ENCODE peak calls at places on chromosome 17, in four cellular contexts. V is HCT116; G is activated effector memory CD4-positive, alpha-beta T cell treated with anti-CD3 and anti-CD28 coated beads, Interleukin-2, amount 50 U/mL, for 16 hours; A is T-helper 2 cell. P is an unnamed sample.

GRCh38 chr17:2107506-2107905 is 52.6 kb downstream of the HIC1 start:
- DNase-seq in G (peak; percentile 37), V (no peak), A (no peak), P (no peak)

GRCh38 chr17:35051579-35052239 is 11.8 kb downstream of the RFFL start:
- DNase-seq in V (no peak), G (no peak), A (peak; percentile 61), P (peak; percentile 71)

GRCh38 chr17:82794781-82795505 is 43.1 kb downstream of the TBCD start:
- DNase-seq in V (no peak), A (no peak), G (no peak), P (no peak)

GRCh38 chr17:43917016-43917347 is 9.6 kb upstream of the MPP2 start:
- DNase-seq in A (no peak), V (no peak), G (no peak), P (peak; percentile 22)

GRCh38 chr17:65952586-65952985 is 239.3 kb downstream of the CEP112 start:
- DNase-seq in V (no peak), G (no peak), A (no peak), P (no peak)

GRCh38 chr17:65553009-65553645 is 8.3 kb downstream of the AXIN2 start:
- DNase-seq in V (no peak), A (peak; percentile 56), G (no peak), P (no peak)

GRCh38 chr17:80265205-80266068 is 4.8 kb downstream of the RNF213 start:
- DNase-seq in V (no peak), A (peak; percentile 97), G (peak; percentile 87), P (peak; percentile 95)

GRCh38 chr17:8436169-8436932 is 667 bp downstream of the NDEL1 start:
- DNase-seq in V (peak; percentile 19), G (peak; percentile 88), A (peak; percentile 81), P (peak; percentile 64)

GRCh38 chr17:688100-688989 is 26.3 kb downstream of the VPS53 start:
- DNase-seq in G (peak; percentile 24), A (peak; percentile 38), V (no peak), P (peak; percentile 26)

GRCh38 chr17:42403150-42403549 is 14.9 kb upstream of the STAT3 start:
- DNase-seq in G (peak; percentile 79), A (peak; percentile 38), V (no peak), P (peak; percentile 72)

GRCh38 chr17:60095830-60096229 is 17.1 kb upstream of the HEATR6 start:
- DNase-seq in A (no peak), G (no peak), V (no peak), P (no peak)

GRCh38 chr17:76523084-76524037 is 14.1 kb downstream of the CYGB start:
- DNase-seq in V (peak; percentile 58), G (peak; percentile 94), A (peak; percentile 74), P (peak; percentile 80)

GRCh38 chr17:53406907-53407306 is 415.8 kb upstream of the KIF2B start:
- DNase-seq in V (no peak), G (no peak), A (no peak), P (no peak)

GRCh38 chr17:81350320-81350686 is 45.0 kb upstream of the BAHCC1 start:
- DNase-seq in A (no peak), V (no peak), G (no peak), P (no peak)

GRCh38 chr17:66542183-66542966 is 240.0 kb downstream of the PRKCA start:
- DNase-seq in V (no peak), G (no peak), A (peak; percentile 84), P (peak; percentile 90)

GRCh38 chr17:30363715-30364202 is 15.0 kb upstream of the CPD start:
- DNase-seq in V (no peak), G (peak; percentile 91), A (peak; percentile 98), P (peak; percentile 95)

GRCh38 chr17:43568506-43569082 is 22.5 kb upstream of the ETV4 start:
- DNase-seq in G (no peak), V (no peak), A (no peak), P (no peak)

GRCh38 chr17:29674270-29674669 is 51.6 kb upstream of the CORO6 start:
- DNase-seq in G (no peak), V (no peak), A (peak; percentile 8), P (peak; percentile 29)

GRCh38 chr17:74852237-74853047 is 7.2 kb downstream of the GRIN2C start:
- DNase-seq in A (peak; percentile 83), G (peak; percentile 87), V (peak; percentile 27), P (peak; percentile 55)

GRCh38 chr17:4604111-4604644 is 19.8 kb downstream of the SMTNL2 start:
- DNase-seq in A (no peak), G (no peak), V (no peak), P (no peak)

GRCh38 chr17:29063992-29064391 is 21.1 kb downstream of the PIPOX start:
- DNase-seq in V (no peak), G (no peak), A (no peak), P (no peak)

GRCh38 chr17:47810901-47811635 is 10.5 kb downstream of the OSBPL7 start:
- DNase-seq in A (no peak), G (peak; percentile 53), V (no peak), P (no peak)

GRCh38 chr17:78805301-78805700 is 23.2 kb upstream of the CYTH1 start:
- DNase-seq in V (no peak), A (peak; percentile 92), G (peak; percentile 91), P (peak; percentile 53)

GRCh38 chr17:8791910-8792270 is 7.3 kb downstream of the MFSD6L start:
- DNase-seq in A (peak; percentile 19), G (no peak), V (peak; percentile 19), P (peak; percentile 17)

GRCh38 chr17:48596735-48597491 is 3.3 kb upstream of the HOXB5 start:
- DNase-seq in G (no peak), V (no peak), A (no peak), P (no peak)

GRCh38 chr17:7932483-7932891 is 481 bp downstream of the CNTROB start:
- DNase-seq in V (no peak), A (peak; percentile 43), G (peak; percentile 65), P (peak; percentile 55)

GRCh38 chr17:63833741-63834373 is 6.4 kb upstream of the FTSJ3 start:
- DNase-seq in G (no peak), V (no peak), A (no peak), P (no peak)